ENCODE peak calls at places on chromosome 17, in five cellular contexts. One of them, this sample, is unnamed. For H3K4me1, the result is how much of the 10 kb centered on the place peaks cover.

GRCh38 chr17:78818932-78819331 is 21.7 kb downstream of the USP36 start:
- DNase-seq in heart left ventricle: no peak
- DNase-seq in Peyer's patch: peak
- DNase-seq in heart right ventricle: no peak
- DNase-seq in gastrocnemius medialis: no peak
- DNase-seq in this sample: peak

GRCh38 chr17:75515523-75516254 is at the start of gene CASKIN2:
- DNase-seq in heart right ventricle: peak
- DNase-seq in heart left ventricle: peak
- DNase-seq in Peyer's patch: peak
- DNase-seq in gastrocnemius medialis: peak
- DNase-seq in this sample: peak

GRCh38 chr17:58046230-58047094 is 36.8 kb upstream of the DYNLL2 start:
- DNase-seq in gastrocnemius medialis: no peak
- DNase-seq in Peyer's patch: no peak
- DNase-seq in heart left ventricle: peak
- DNase-seq in heart right ventricle: peak
- DNase-seq in this sample: no peak

GRCh38 chr17:68314916-68315535 is 23.7 kb downstream of the ARSG start:
- DNase-seq in heart left ventricle: peak
- DNase-seq in heart right ventricle: no peak
- DNase-seq in Peyer's patch: peak
- DNase-seq in gastrocnemius medialis: no peak
- DNase-seq in this sample: no peak

GRCh38 chr17:20086416-20087074 is 77.4 kb downstream of the SPECC1 start:
- DNase-seq in Peyer's patch: no peak
- DNase-seq in heart left ventricle: no peak
- DNase-seq in heart right ventricle: no peak
- DNase-seq in gastrocnemius medialis: no peak
- DNase-seq in this sample: no peak

GRCh38 chr17:68248199-68248825 is 469 bp downstream of the AMZ2 start:
- DNase-seq in Peyer's patch: no peak
- DNase-seq in heart left ventricle: no peak
- DNase-seq in heart right ventricle: no peak
- DNase-seq in gastrocnemius medialis: peak
- DNase-seq in this sample: no peak

GRCh38 chr17:69711504-69711903 is 297.0 kb downstream of the MAP2K6 start:
- DNase-seq in heart left ventricle: no peak
- DNase-seq in heart right ventricle: no peak
- DNase-seq in Peyer's patch: no peak
- DNase-seq in gastrocnemius medialis: no peak
- DNase-seq in this sample: no peak

GRCh38 chr17:10798332-10798749 is 5.6 kb downstream of the TMEM238L start:
- DNase-seq in gastrocnemius medialis: no peak
- DNase-seq in heart left ventricle: no peak
- DNase-seq in heart right ventricle: no peak
- DNase-seq in Peyer's patch: peak
- DNase-seq in this sample: peak

GRCh38 chr17:50830994-50831393 is 4.4 kb upstream of the WFIKKN2 start:
- DNase-seq in gastrocnemius medialis: no peak
- DNase-seq in heart left ventricle: no peak
- DNase-seq in Peyer's patch: no peak
- DNase-seq in heart right ventricle: no peak
- DNase-seq in this sample: no peak

GRCh38 chr17:45294506-45294905 is 22.3 kb downstream of the MAP3K14 start:
- DNase-seq in Peyer's patch: no peak
- DNase-seq in gastrocnemius medialis: peak
- DNase-seq in heart left ventricle: no peak
- DNase-seq in heart right ventricle: peak
- DNase-seq in this sample: peak

DNA sequence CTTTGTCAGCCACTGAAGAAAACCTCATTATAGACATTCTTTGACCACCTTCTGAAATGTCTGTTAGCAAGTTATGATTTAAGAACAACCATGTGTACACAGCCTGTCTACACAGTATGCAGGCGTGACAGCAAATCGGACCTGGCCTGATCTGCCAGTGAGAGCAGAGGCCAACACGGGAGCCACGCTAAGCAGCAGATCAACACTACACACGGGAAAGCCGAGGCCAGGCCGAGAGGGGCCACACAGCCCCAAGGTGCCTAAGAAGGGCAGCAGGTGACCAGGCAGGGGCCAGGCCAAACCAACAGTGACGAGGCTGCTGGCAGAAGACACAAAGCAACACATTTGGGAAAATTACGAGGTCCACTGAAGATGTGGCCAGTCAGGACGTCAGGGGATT is 16.3 kb upstream of the FAAP100 start:
- DNase-seq in gastrocnemius medialis: no peak
- DNase-seq in heart right ventricle: no peak
- DNase-seq in heart left ventricle: no peak
- DNase-seq in Peyer's patch: no peak
- DNase-seq in this sample: no peak
- H3K4me1 ChIP-seq in gastrocnemius medialis: under half
- H3K4me1 ChIP-seq in heart right ventricle: under half
- H3K4me1 ChIP-seq in heart left ventricle: under half
- H3K4me1 ChIP-seq in Peyer's patch: under half
- H3K4me1 ChIP-seq in this sample: under half

GRCh38 chr17:74117999-74118421 is 85.5 kb upstream of the RPL38 start:
- DNase-seq in heart right ventricle: no peak
- DNase-seq in gastrocnemius medialis: no peak
- DNase-seq in heart left ventricle: no peak
- DNase-seq in Peyer's patch: no peak
- DNase-seq in this sample: no peak

GRCh38 chr17:74114881-74115470 is 88.5 kb upstream of the RPL38 start:
- DNase-seq in gastrocnemius medialis: no peak
- DNase-seq in heart right ventricle: no peak
- DNase-seq in Peyer's patch: peak
- DNase-seq in heart left ventricle: no peak
- DNase-seq in this sample: no peak

GRCh38 chr17:74117087-74117486 is 86.4 kb upstream of the RPL38 start:
- DNase-seq in gastrocnemius medialis: no peak
- DNase-seq in heart left ventricle: no peak
- DNase-seq in Peyer's patch: peak
- DNase-seq in heart right ventricle: no peak
- DNase-seq in this sample: no peak

GRCh38 chr17:74115586-74115985 is 87.9 kb upstream of the RPL38 start:
- DNase-seq in heart right ventricle: no peak
- DNase-seq in gastrocnemius medialis: no peak
- DNase-seq in Peyer's patch: peak
- DNase-seq in heart left ventricle: no peak
- DNase-seq in this sample: no peak

GRCh38 chr17:74116087-74116717 is 87.3 kb upstream of the RPL38 start:
- DNase-seq in gastrocnemius medialis: no peak
- DNase-seq in Peyer's patch: peak
- DNase-seq in heart left ventricle: no peak
- DNase-seq in heart right ventricle: no peak
- DNase-seq in this sample: no peak
- H3K27ac ChIP-seq in gastrocnemius medialis: no peak
- H3K27ac ChIP-seq in Peyer's patch: no peak
- H3K27ac ChIP-seq in heart left ventricle: no peak
- H3K27ac ChIP-seq in heart right ventricle: no peak
- H3K27ac ChIP-seq in this sample: no peak

DNA sequence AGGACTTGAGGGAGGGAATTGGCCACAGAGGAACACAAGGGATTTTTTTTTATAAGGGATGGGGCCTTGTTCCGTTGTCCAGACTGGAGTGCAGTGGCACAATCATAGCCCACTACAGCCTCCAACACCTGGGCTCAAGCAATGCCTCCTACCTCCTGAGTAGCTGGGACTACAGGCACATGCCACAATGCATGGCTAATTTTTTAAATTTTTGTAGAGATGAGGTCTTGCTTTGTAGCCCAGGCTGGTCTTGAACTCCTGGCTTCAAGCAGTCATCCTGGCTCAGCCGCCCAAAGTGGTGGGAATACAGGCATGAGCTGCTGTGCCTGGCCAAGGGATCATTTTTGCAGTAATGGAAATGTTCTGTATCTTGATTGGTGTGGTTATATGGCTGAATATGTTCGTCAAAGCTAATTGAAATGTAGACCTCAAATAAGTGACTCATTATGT is 56.9 kb downstream of the VMP1 start:
- DNase-seq in heart left ventricle: no peak
- DNase-seq in Peyer's patch: no peak
- DNase-seq in gastrocnemius medialis: no peak
- DNase-seq in heart right ventricle: no peak
- DNase-seq in this sample: no peak
- H3K4me1 ChIP-seq in heart left ventricle: under half
- H3K4me1 ChIP-seq in Peyer's patch: under half
- H3K4me1 ChIP-seq in gastrocnemius medialis: under half
- H3K4me1 ChIP-seq in heart right ventricle: under half
- H3K4me1 ChIP-seq in this sample: under half

DNA sequence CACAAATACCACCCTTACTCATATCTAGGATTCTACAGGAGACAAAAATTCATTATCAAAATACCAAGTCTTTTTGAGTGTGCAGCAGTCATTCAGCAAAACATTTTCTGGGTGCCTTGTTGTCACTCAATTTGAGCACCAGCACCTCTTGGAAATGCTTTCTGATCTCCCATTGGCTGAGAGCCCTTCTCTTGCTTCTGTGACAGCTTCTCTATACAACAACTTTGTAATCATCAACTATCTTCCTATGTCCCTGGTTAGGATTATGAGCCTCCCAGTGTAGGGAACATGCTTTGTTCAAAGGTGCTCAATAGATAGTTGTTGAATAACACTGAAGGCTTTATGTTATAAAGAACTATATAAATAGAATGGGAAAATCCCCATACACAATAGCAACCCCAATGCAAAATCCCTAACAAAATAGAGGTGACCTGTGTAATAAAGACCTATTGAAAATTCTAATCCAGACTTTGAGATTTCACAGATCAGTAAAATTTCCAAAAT is 10.3 kb upstream of the RAB11FIP4 start:
- DNase-seq in heart left ventricle: no peak
- DNase-seq in heart right ventricle: no peak
- DNase-seq in gastrocnemius medialis: no peak
- DNase-seq in Peyer's patch: no peak
- DNase-seq in this sample: no peak
- H3K27ac ChIP-seq in heart left ventricle: no peak
- H3K27ac ChIP-seq in heart right ventricle: no peak
- H3K27ac ChIP-seq in gastrocnemius medialis: no peak
- H3K27ac ChIP-seq in Peyer's patch: no peak
- H3K27ac ChIP-seq in this sample: no peak

DNA sequence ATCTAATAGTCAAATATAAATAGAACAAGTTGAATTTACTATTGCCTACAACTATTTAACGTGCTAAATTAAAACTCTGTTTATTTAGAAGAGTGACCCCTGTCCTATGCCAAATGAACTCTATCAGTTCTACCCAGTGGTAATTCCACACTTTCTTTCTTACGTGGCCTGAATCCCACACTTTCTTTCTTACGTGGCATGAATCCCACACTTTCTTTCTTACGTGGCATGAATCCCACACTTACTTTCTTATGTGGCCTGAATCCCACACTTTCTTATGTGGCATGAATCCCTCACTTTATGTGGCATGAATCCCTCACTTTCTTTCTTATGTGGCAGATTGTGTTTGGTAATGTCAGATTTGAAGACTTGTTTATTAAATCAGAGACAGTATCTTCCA is 6.2 kb downstream of the FOXK2 start:
- DNase-seq in gastrocnemius medialis: no peak
- DNase-seq in Peyer's patch: no peak
- DNase-seq in heart left ventricle: no peak
- DNase-seq in heart right ventricle: no peak
- DNase-seq in this sample: no peak
- H3K4me1 ChIP-seq in gastrocnemius medialis: half or more
- H3K4me1 ChIP-seq in Peyer's patch: under half
- H3K4me1 ChIP-seq in heart left ventricle: half or more
- H3K4me1 ChIP-seq in heart right ventricle: half or more
- H3K4me1 ChIP-seq in this sample: under half

DNA sequence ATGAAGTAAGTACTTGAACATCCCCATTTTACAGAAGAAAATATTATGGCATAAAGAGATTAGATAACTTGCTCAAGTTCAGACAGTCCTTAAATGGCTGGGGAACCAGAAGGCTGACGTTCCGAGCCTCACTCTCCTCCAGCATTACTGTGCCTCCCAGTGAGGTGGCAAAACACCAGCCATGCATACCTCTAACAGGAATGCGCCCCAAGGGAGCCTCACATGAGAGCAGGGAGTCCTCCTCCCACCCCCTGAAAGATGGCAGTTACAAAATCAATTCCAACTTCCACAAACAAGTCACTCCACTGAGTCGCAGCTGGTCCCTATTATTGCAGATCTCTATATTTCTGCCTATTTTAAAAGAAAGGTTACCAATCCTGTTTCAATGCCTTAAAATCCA is 55.6 kb downstream of the ANKFY1 start:
- DNase-seq in gastrocnemius medialis: no peak
- DNase-seq in heart left ventricle: no peak
- DNase-seq in heart right ventricle: no peak
- DNase-seq in Peyer's patch: no peak
- DNase-seq in this sample: no peak
- H3K27ac ChIP-seq in gastrocnemius medialis: no peak
- H3K27ac ChIP-seq in heart left ventricle: no peak
- H3K27ac ChIP-seq in heart right ventricle: no peak
- H3K27ac ChIP-seq in Peyer's patch: no peak
- H3K27ac ChIP-seq in this sample: no peak

GRCh38 chr17:71726320-71726719 is 394.5 kb upstream of the SOX9 start:
- DNase-seq in Peyer's patch: no peak
- DNase-seq in heart right ventricle: no peak
- DNase-seq in heart left ventricle: no peak
- DNase-seq in gastrocnemius medialis: no peak
- DNase-seq in this sample: peak

GRCh38 chr17:71727292-71727691 is 393.5 kb upstream of the SOX9 start:
- DNase-seq in heart right ventricle: no peak
- DNase-seq in heart left ventricle: no peak
- DNase-seq in gastrocnemius medialis: no peak
- DNase-seq in Peyer's patch: no peak
- DNase-seq in this sample: no peak

GRCh38 chr17:71724339-71724738 is 396.5 kb upstream of the SOX9 start:
- DNase-seq in Peyer's patch: no peak
- DNase-seq in heart left ventricle: no peak
- DNase-seq in heart right ventricle: no peak
- DNase-seq in gastrocnemius medialis: no peak
- DNase-seq in this sample: no peak

DNA sequence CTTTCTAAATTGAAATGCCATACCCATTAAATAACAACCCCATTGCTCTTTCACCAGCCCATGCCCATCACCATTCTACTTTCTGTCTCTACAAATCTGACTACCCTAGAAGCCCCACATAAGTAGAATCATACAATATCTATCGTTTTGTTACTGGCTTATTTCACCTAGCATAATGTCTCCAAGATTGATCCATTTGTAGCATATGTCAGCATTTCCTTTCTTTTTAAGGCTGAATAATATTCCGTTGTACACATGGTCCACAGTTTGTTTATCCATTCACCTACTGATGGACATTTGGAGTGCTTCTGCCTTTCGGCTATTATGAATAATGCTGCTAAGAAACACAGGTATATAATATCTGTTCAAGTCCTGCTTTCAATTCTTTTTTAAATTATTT is 393.1 kb upstream of the SOX9 start:
- DNase-seq in gastrocnemius medialis: no peak
- DNase-seq in Peyer's patch: no peak
- DNase-seq in heart right ventricle: no peak
- DNase-seq in heart left ventricle: no peak
- DNase-seq in this sample: no peak
- H3K4me1 ChIP-seq in gastrocnemius medialis: under half
- H3K4me1 ChIP-seq in Peyer's patch: under half
- H3K4me1 ChIP-seq in heart right ventricle: under half
- H3K4me1 ChIP-seq in heart left ventricle: under half
- H3K4me1 ChIP-seq in this sample: under half

This sample was measured in small intestine.